ENCODE peak calls at places on chromosomes 4 and X, in nine cellular contexts. E, J, S, U, Q, M, Y, X and D are unnamed samples.

GRCh38 chr4:73588613-73589012 is 31.6 kb downstream of the RASSF6 start:
- DNase-seq in E (no peak), J (no peak), S (no peak), U (no peak), Q (no peak), M (no peak), Y (no peak), X (no peak), D (no peak)

GRCh38 chr4:156109943-156110925 is 156.6 kb upstream of the CTSO start:
- DNase-seq in E (no peak), J (peak; percentile 43), S (peak; percentile 38), U (no peak), Q (no peak), M (peak; percentile 55), Y (no peak), X (no peak), D (peak; percentile 17)

GRCh38 chr4:159446266-159446976 is 343.5 kb downstream of the RAPGEF2 start:
- DNase-seq in E (peak; percentile 4), J (peak; percentile 84), S (peak; percentile 72), U (peak; percentile 62), Q (peak; percentile 27), M (peak; percentile 64), Y (no peak), X (peak; percentile 80), D (peak; percentile 69)

GRCh38 chr4:90187148-90187884 is 60.1 kb downstream of the CCSER1 start:
- DNase-seq in E (no peak), J (peak; percentile 43), S (no peak), U (no peak), Q (no peak), M (no peak), Y (no peak), X (no peak), D (no peak)

GRCh38 chrX:110182865-110183264 is 135.0 kb downstream of the AMMECR1 start:
- DNase-seq in E (no peak), J (no peak), S (peak; percentile 17), U (no peak), Q (no peak), M (no peak), Y (no peak), X (no peak), D (peak; percentile 73)

GRCh38 chr4:177250056-177250696 is 59.5 kb upstream of the NEIL3 start:
- DNase-seq in E (peak; percentile 70), J (peak; percentile 86), S (peak; percentile 52), U (peak; percentile 67), Q (no peak), M (peak; percentile 86), Y (peak; percentile 51), X (peak; percentile 69), D (peak; percentile 49)

GRCh38 chr4:130640583-130640982 is 1544.6 kb downstream of the C4orf33 start:
- DNase-seq in E (no peak), J (no peak), S (no peak), U (no peak), Q (no peak), M (no peak), Y (no peak), X (no peak), D (no peak)

GRCh38 chrX:71938371-71938770 is 27.7 kb downstream of the NHSL2 start:
- DNase-seq in E (no peak), J (no peak), S (no peak), U (no peak), Q (no peak), M (no peak), Y (no peak), X (no peak), D (peak; percentile 28)

GRCh38 chr4:17376205-17376604 is 135.7 kb downstream of the QDPR start:
- DNase-seq in E (no peak), J (peak; percentile 25), S (no peak), U (no peak), Q (no peak), M (no peak), Y (no peak), X (no peak), D (no peak)

GRCh38 chr4:185774815-185775684 is 36.9 kb downstream of the SORBS2 start:
- DNase-seq in E (no peak), J (peak; percentile 43), S (peak; percentile 81), U (no peak), Q (peak; percentile 78), M (no peak), Y (no peak), X (peak; percentile 66), D (peak; percentile 81)

GRCh38 chr4:90495936-90496335 is 368.7 kb downstream of the CCSER1 start:
- DNase-seq in E (no peak), J (no peak), S (no peak), U (no peak), Q (no peak), M (no peak), Y (no peak), X (peak; percentile 73), D (no peak)

GRCh38 chr4:112916868-112917267 is 132.6 kb upstream of the ANK2 start:
- DNase-seq in E (no peak), J (no peak), S (peak; percentile 61), U (no peak), Q (no peak), M (no peak), Y (no peak), X (no peak), D (peak; percentile 11)

GRCh38 chrX:132017431-132018185 is 5.5 kb upstream of the STK26 start:
- DNase-seq in E (no peak), J (no peak), S (no peak), U (no peak), Q (no peak), M (peak; percentile 77), Y (no peak), X (no peak), D (no peak)

GRCh38 chr4:76726631-76727030 is 171.3 kb downstream of the SOWAHB start:
- DNase-seq in E (no peak), J (no peak), S (no peak), U (no peak), Q (no peak), M (no peak), Y (no peak), X (no peak), D (no peak)

GRCh38 chr4:126807132-126807531 is 825.6 kb upstream of the INTU start:
- DNase-seq in E (no peak), J (no peak), S (peak; percentile 64), U (no peak), Q (no peak), M (no peak), Y (no peak), X (no peak), D (peak; percentile 83)

GRCh38 chr4:156377036-156377700 is 423.5 kb upstream of the CTSO start:
- DNase-seq in E (no peak), J (no peak), S (peak; percentile 71), U (no peak), Q (peak; percentile 56), M (no peak), Y (no peak), X (peak; percentile 54), D (peak; percentile 82)

GRCh38 chrX:65034641-65035450 is 58.6 kb upstream of the ZC4H2 start:
- DNase-seq in E (peak; percentile 72), J (peak; percentile 93), S (peak; percentile 68), U (peak; percentile 84), Q (peak; percentile 11), M (peak; percentile 55), Y (peak; percentile 70), X (peak; percentile 82), D (peak; percentile 81)

GRCh38 chr4:172042714-172043114 is 229.5 kb downstream of the GALNTL6 start:
- DNase-seq in E (no peak), J (no peak), S (peak; percentile 1), U (peak; percentile 2), Q (no peak), M (no peak), Y (no peak), X (peak; percentile 53), D (peak; percentile 0)

GRCh38 chr4:16199132-16199531 is 27.1 kb downstream of the TAPT1 start:
- DNase-seq in E (no peak), J (peak; percentile 15), S (no peak), U (peak; percentile 7), Q (no peak), M (peak; percentile 46), Y (no peak), X (peak; percentile 35), D (peak; percentile 10)